ENCODE peak calls at places on chromosomes 12 and 14, in five cellular contexts. One of them, this sample, is unnamed.

GRCh38 chr12:47328831-47329545 is 249.2 kb upstream of the AMIGO2 start:
- DNase-seq in mucosa of descending colon: no peak
- DNase-seq in cardiac muscle cell: peak; percentile 56
- DNase-seq in GM12892: no peak
- DNase-seq in cardiac fibroblast: peak; percentile 75
- DNase-seq in this sample: no peak

GRCh38 chr14:103516426-103517171 is 6.0 kb downstream of the CKB start:
- DNase-seq in mucosa of descending colon: no peak
- DNase-seq in cardiac muscle cell: no peak
- DNase-seq in GM12892: no peak
- DNase-seq in cardiac fibroblast: no peak
- DNase-seq in this sample: no peak

GRCh38 chr12:55717397-55718007 is 1.7 kb downstream of the BLOC1S1 start:
- DNase-seq in mucosa of descending colon: peak; percentile 71
- DNase-seq in cardiac muscle cell: no peak
- DNase-seq in cardiac fibroblast: peak; percentile 75
- DNase-seq in GM12892: no peak
- DNase-seq in this sample: peak; percentile 63

GRCh38 chr12:77064891-77065360 is 443 bp downstream of the E2F7 start:
- DNase-seq in GM12892: no peak
- DNase-seq in cardiac muscle cell: no peak
- DNase-seq in cardiac fibroblast: peak; percentile 15
- DNase-seq in mucosa of descending colon: peak; percentile 2
- DNase-seq in this sample: no peak

GRCh38 chr12:51401900-51402299 is 10.7 kb upstream of the GALNT6 start:
- DNase-seq in cardiac muscle cell: no peak
- DNase-seq in cardiac fibroblast: no peak
- DNase-seq in mucosa of descending colon: no peak
- DNase-seq in GM12892: no peak
- DNase-seq in this sample: no peak

GRCh38 chr14:61511558-61511924 is 183.8 kb upstream of the HIF1A start:
- DNase-seq in GM12892: no peak
- DNase-seq in cardiac fibroblast: no peak
- DNase-seq in mucosa of descending colon: no peak
- DNase-seq in cardiac muscle cell: no peak
- DNase-seq in this sample: no peak

GRCh38 chr14:105299654-105300541 is 903 bp downstream of the BRF1 start:
- DNase-seq in cardiac muscle cell: no peak
- DNase-seq in mucosa of descending colon: peak; percentile 45
- DNase-seq in cardiac fibroblast: peak; percentile 38
- DNase-seq in GM12892: no peak
- DNase-seq in this sample: peak; percentile 48

GRCh38 chr14:68785817-68786490 is 6.9 kb downstream of the ZFP36L1 start:
- DNase-seq in mucosa of descending colon: no peak
- DNase-seq in cardiac fibroblast: peak; percentile 88
- DNase-seq in cardiac muscle cell: peak; percentile 68
- DNase-seq in GM12892: no peak
- DNase-seq in this sample: peak; percentile 34

GRCh38 chr12:115657081-115658013 is 620.1 kb downstream of the MED13L start:
- DNase-seq in cardiac muscle cell: no peak
- DNase-seq in mucosa of descending colon: no peak
- DNase-seq in cardiac fibroblast: peak; percentile 50
- DNase-seq in GM12892: no peak
- DNase-seq in this sample: no peak

GRCh38 chr12:946656-947055 is 2.8 kb downstream of the RAD52 start:
- DNase-seq in cardiac muscle cell: peak; percentile 37
- DNase-seq in cardiac fibroblast: peak; percentile 63
- DNase-seq in mucosa of descending colon: no peak
- DNase-seq in GM12892: no peak
- DNase-seq in this sample: no peak

GRCh38 chr12:111546758-111547383 is 52.2 kb downstream of the ATXN2 start:
- DNase-seq in mucosa of descending colon: no peak
- DNase-seq in cardiac fibroblast: peak; percentile 29
- DNase-seq in GM12892: no peak
- DNase-seq in cardiac muscle cell: no peak
- DNase-seq in this sample: no peak

GRCh38 chr12:96606134-96606533 is 116.8 kb downstream of the CFAP54 start:
- DNase-seq in GM12892: no peak
- DNase-seq in mucosa of descending colon: no peak
- DNase-seq in cardiac muscle cell: no peak
- DNase-seq in cardiac fibroblast: no peak
- DNase-seq in this sample: no peak

GRCh38 chr14:20623798-20624197 is 17.7 kb downstream of the OR6S1 start:
- DNase-seq in GM12892: no peak
- DNase-seq in cardiac muscle cell: no peak
- DNase-seq in cardiac fibroblast: peak; percentile 6
- DNase-seq in mucosa of descending colon: no peak
- DNase-seq in this sample: no peak

GRCh38 chr14:92514844-92515509 is 1.4 kb downstream of the RIN3 start:
- DNase-seq in cardiac muscle cell: peak; percentile 17
- DNase-seq in cardiac fibroblast: no peak
- DNase-seq in GM12892: no peak
- DNase-seq in mucosa of descending colon: no peak
- DNase-seq in this sample: no peak

GRCh38 chr14:98062083-98062482 is 1209.9 kb downstream of the BCL11B start:
- DNase-seq in GM12892: no peak
- DNase-seq in cardiac fibroblast: no peak
- DNase-seq in mucosa of descending colon: peak; percentile 7
- DNase-seq in cardiac muscle cell: no peak
- DNase-seq in this sample: no peak

GRCh38 chr12:124480469-124481256 is 86.7 kb downstream of the NCOR2 start:
- DNase-seq in GM12892: peak; percentile 82
- DNase-seq in cardiac muscle cell: peak; percentile 79
- DNase-seq in mucosa of descending colon: peak; percentile 44
- DNase-seq in cardiac fibroblast: peak; percentile 55
- DNase-seq in this sample: peak; percentile 70

GRCh38 chr12:106994579-106995220 is 7.8 kb upstream of the MTERF2 start:
- DNase-seq in cardiac muscle cell: peak; percentile 52
- DNase-seq in GM12892: no peak
- DNase-seq in mucosa of descending colon: no peak
- DNase-seq in cardiac fibroblast: peak; percentile 36
- DNase-seq in this sample: no peak

GRCh38 chr12:8648598-8649205 is 13.9 kb downstream of the MFAP5 start:
- DNase-seq in GM12892: peak; percentile 53
- DNase-seq in mucosa of descending colon: no peak
- DNase-seq in cardiac fibroblast: no peak
- DNase-seq in cardiac muscle cell: no peak
- DNase-seq in this sample: no peak

GRCh38 chr12:103956515-103957027 is 9.1 kb upstream of the TDG start:
- DNase-seq in cardiac muscle cell: no peak
- DNase-seq in mucosa of descending colon: no peak
- DNase-seq in cardiac fibroblast: no peak
- DNase-seq in GM12892: no peak
- DNase-seq in this sample: no peak

GRCh38 chr14:93009471-93010117 is 86.6 kb downstream of the CHGA start:
- DNase-seq in cardiac fibroblast: peak; percentile 37
- DNase-seq in cardiac muscle cell: no peak
- DNase-seq in GM12892: no peak
- DNase-seq in mucosa of descending colon: no peak
- DNase-seq in this sample: no peak

GRCh38 chr14:31692376-31692781 is 131.2 kb downstream of the NUBPL start:
- DNase-seq in mucosa of descending colon: no peak
- DNase-seq in cardiac fibroblast: peak; percentile 21
- DNase-seq in cardiac muscle cell: peak; percentile 25
- DNase-seq in GM12892: no peak
- DNase-seq in this sample: no peak

GRCh38 chr12:104686196-104686595 is 229.4 kb downstream of the CHST11 start:
- DNase-seq in cardiac fibroblast: peak; percentile 67
- DNase-seq in cardiac muscle cell: no peak
- DNase-seq in mucosa of descending colon: no peak
- DNase-seq in GM12892: no peak
- DNase-seq in this sample: no peak

GRCh38 chr14:55138091-55138490 is 9.0 kb downstream of the LGALS3 start:
- DNase-seq in mucosa of descending colon: no peak
- DNase-seq in cardiac fibroblast: no peak
- DNase-seq in GM12892: no peak
- DNase-seq in cardiac muscle cell: no peak
- DNase-seq in this sample: no peak

GRCh38 chr12:68454855-68455254 is 122.7 kb upstream of the MDM1 start:
- DNase-seq in cardiac muscle cell: no peak
- DNase-seq in cardiac fibroblast: no peak
- DNase-seq in GM12892: no peak
- DNase-seq in mucosa of descending colon: no peak
- DNase-seq in this sample: no peak

GRCh38 chr12:46556105-46556559 is 183.6 kb upstream of the SLC38A2 start:
- DNase-seq in cardiac muscle cell: peak; percentile 87
- DNase-seq in cardiac fibroblast: peak; percentile 95
- DNase-seq in GM12892: no peak
- DNase-seq in mucosa of descending colon: no peak
- DNase-seq in this sample: no peak

GRCh38 chr14:55780156-55780946 is 200.3 kb downstream of the KTN1 start:
- DNase-seq in mucosa of descending colon: no peak
- DNase-seq in GM12892: no peak
- DNase-seq in cardiac fibroblast: peak; percentile 88
- DNase-seq in cardiac muscle cell: peak; percentile 93
- DNase-seq in this sample: no peak

GRCh38 chr12:110744697-110745264 is 2.1 kb upstream of the PPP1CC start:
- DNase-seq in cardiac fibroblast: no peak
- DNase-seq in cardiac muscle cell: no peak
- DNase-seq in GM12892: no peak
- DNase-seq in mucosa of descending colon: peak; percentile 78
- DNase-seq in this sample: peak; percentile 83

GRCh38 chr12:28794796-28795195 is 354.3 kb upstream of the FAR2 start:
- DNase-seq in GM12892: no peak
- DNase-seq in cardiac fibroblast: no peak
- DNase-seq in cardiac muscle cell: no peak
- DNase-seq in mucosa of descending colon: no peak
- DNase-seq in this sample: no peak

GRCh38 chr12:6345319-6346071 is 3.6 kb upstream of the TNFRSF1A start:
- DNase-seq in cardiac fibroblast: peak; percentile 97
- DNase-seq in cardiac muscle cell: peak; percentile 96
- DNase-seq in mucosa of descending colon: no peak
- DNase-seq in GM12892: no peak
- DNase-seq in this sample: no peak

GRCh38 chr14:31895206-31895605 is 181.9 kb upstream of the ARHGAP5 start:
- DNase-seq in GM12892: no peak
- DNase-seq in cardiac muscle cell: peak; percentile 79
- DNase-seq in mucosa of descending colon: no peak
- DNase-seq in cardiac fibroblast: peak; percentile 89
- DNase-seq in this sample: no peak

This sample was measured in transverse colon.